ENCODE peak calls at places on chromosome 3, in ten cellular contexts. X is ovary; B is HEK293T; D is stimulated activated CD4-positive, alpha-beta T cell treated with anti-CD3 and anti-CD28 coated beads, Interleukin-2, amount 100 ng/mL, for 24 hours; J is endothelial cell; A is H7; Z is IMR-90; Y is caudate nucleus; O is epithelial cell of prostate; U is WTC11. N is an unnamed sample.

GRCh38 chr3:138399766-138400165 is 34.6 kb upstream of the ESYT3 start:
- DNase-seq in A (peak), O (no peak), Z (no peak), X (no peak), D (no peak), Y (no peak), U (no peak), B (no peak), J (no peak), N (no peak)

GRCh38 chr3:46629571-46630517 is 17.5 kb downstream of the FAM240A start:
- DNase-seq in Z (peak), Y (peak), X (peak), D (peak), B (peak), J (peak), O (no peak), A (peak), U (peak), N (peak)

GRCh38 chr3:38039101-38039898 is at the start of gene DLEC1:
- DNase-seq in U (peak), A (peak), O (no peak), Z (peak), Y (peak), D (peak), J (peak), X (peak), B (no peak), N (no peak)

GRCh38 chr3:54537506-54537905 is 390.4 kb downstream of the LRTM1 start:
- DNase-seq in U (no peak), Z (no peak), X (no peak), B (no peak), A (no peak), Y (no peak), J (no peak), O (no peak), D (no peak), N (no peak)

GRCh38 chr3:122786067-122786466 is 7.6 kb downstream of the HSPBAP1 start:
- DNase-seq in A (no peak), B (no peak), U (no peak), Y (no peak), Z (peak), J (no peak), O (no peak), X (no peak), D (no peak), N (no peak)

GRCh38 chr3:31275038-31275562 is 257.6 kb upstream of the STT3B start:
- DNase-seq in B (no peak), D (no peak), O (no peak), U (no peak), Y (no peak), X (no peak), A (no peak), Z (peak), J (no peak), N (no peak)

GRCh38 chr3:39138804-39139415 is 14.5 kb downstream of the CSRNP1 start:
- DNase-seq in D (no peak), X (peak), Z (peak), A (peak), Y (peak), U (no peak), J (no peak), B (no peak), O (no peak), N (no peak)

GRCh38 chr3:14787630-14788029 is 31.1 kb upstream of the FGD5 start:
- DNase-seq in A (no peak), Z (no peak), Y (no peak), U (no peak), D (no peak), B (no peak), X (no peak), J (no peak), O (no peak), N (no peak)